ENCODE peak calls at places on chromosome 13, in ten cellular contexts. M is testis; I is stomach; Y is neural progenitor cell; Q is adrenal gland; U is BJ; N is CD8-positive, alpha-beta T cell; J is cardiac muscle cell; H is uterus; L is mesendoderm. T is an unnamed sample. For H3K27me3, the result is how much of the 10 kb centered on the place peaks cover.

GRCh38 chr13:31485183-31485582 is 254.1 kb upstream of the RXFP2 start:
- DNase-seq in M (no peak), I (no peak), Y (no peak), Q (no peak), U (no peak), N (no peak), J (no peak), H (no peak), L (no peak), T (no peak)

GRCh38 chr13:98454389-98454881 is 122.5 kb downstream of the STK24 start:
- DNase-seq in M (peak), I (no peak), Y (no peak), Q (no peak), U (peak), N (no peak), J (peak), H (no peak), L (no peak), T (no peak)

GRCh38 chr13:98273067-98273823 is 96.2 kb upstream of the RNF113B start:
- DNase-seq in M (no peak), I (no peak), Y (no peak), Q (no peak), U (no peak), N (no peak), J (no peak), H (no peak), L (peak), T (no peak)

GRCh38 chr13:109140777-109141354 is 511.5 kb downstream of the MYO16 start:
- DNase-seq in M (no peak), I (no peak), Y (no peak), Q (no peak), U (no peak), N (no peak), J (no peak), H (no peak), L (no peak), T (peak)

GRCh38 chr13:53075356-53076041 is 46.9 kb downstream of the OLFM4 start:
- DNase-seq in M (no peak), I (no peak), Y (no peak), Q (no peak), U (no peak), N (no peak), J (peak), H (no peak), L (peak), T (no peak)

GRCh38 chr13:39943711-39944110 is 288.2 kb downstream of the COG6 start:
- DNase-seq in M (no peak), I (no peak), Y (no peak), Q (no peak), U (no peak), N (no peak), J (no peak), H (no peak), L (no peak), T (no peak)

GRCh38 chr13:109979186-109979585 is 192.8 kb upstream of the IRS2 start:
- DNase-seq in M (no peak), I (no peak), Y (no peak), Q (no peak), U (no peak), N (no peak), J (no peak), H (no peak), L (peak), T (no peak)

GRCh38 chr13:61192826-61193225 is 222.8 kb downstream of the PCDH20 start:
- DNase-seq in M (no peak), I (no peak), Y (no peak), Q (no peak), U (no peak), N (no peak), J (no peak), H (no peak), L (no peak), T (no peak)

GRCh38 chr13:79678100-79678499 is 197.1 kb downstream of the NDFIP2 start:
- DNase-seq in M (no peak), I (no peak), Y (no peak), Q (no peak), U (no peak), N (no peak), J (no peak), H (no peak), L (no peak), T (no peak)

GRCh38 chr13:32141462-32141861 is 109.9 kb downstream of the FRY start:
- DNase-seq in M (no peak), I (no peak), Y (no peak), Q (no peak), U (no peak), N (no peak), J (no peak), H (no peak), L (no peak), T (no peak)

GRCh38 chr13:71968025-71968424 is 101.0 kb upstream of the DACH1 start:
- DNase-seq in M (no peak), I (no peak), Y (peak), Q (no peak), U (no peak), N (no peak), J (no peak), H (no peak), L (peak), T (no peak)

GRCh38 chr13:99072356-99072755 is 94.5 kb upstream of the DOCK9 start:
- DNase-seq in M (no peak), I (no peak), Y (no peak), Q (no peak), U (no peak), N (no peak), J (no peak), H (no peak), L (no peak), T (no peak)

GRCh38 chr13:36904219-36904618 is 15.8 kb downstream of the SMAD9 start:
- DNase-seq in M (no peak), I (no peak), Y (no peak), Q (no peak), U (no peak), N (no peak), J (no peak), H (no peak), L (peak), T (no peak)

GRCh38 chr13:45916036-45916435 is 64.5 kb upstream of the SIAH3 start:
- DNase-seq in M (no peak), I (no peak), Y (no peak), Q (no peak), U (no peak), N (no peak), J (no peak), H (no peak), L (no peak), T (no peak)

GRCh38 chr13:32150794-32151193 is 119.2 kb downstream of the FRY start:
- DNase-seq in M (peak), I (no peak), Y (no peak), Q (peak), U (peak), N (no peak), J (no peak), H (peak), L (no peak), T (no peak)

GRCh38 chr13:109989155-109989554 is 202.8 kb upstream of the IRS2 start:
- DNase-seq in M (no peak), I (no peak), Y (no peak), Q (no peak), U (no peak), N (no peak), J (no peak), H (no peak), L (no peak), T (no peak)

GRCh38 chr13:27977476-27978300 is 8.6 kb upstream of the CDX2 start:
- DNase-seq in M (no peak), I (no peak), Y (peak), Q (no peak), U (no peak), N (no peak), J (no peak), H (no peak), L (peak), T (peak)

GRCh38 chr13:27980280-27980998 is 8.1 kb downstream of the URAD start:
- DNase-seq in M (no peak), I (no peak), Y (peak), Q (no peak), U (no peak), N (no peak), J (no peak), H (no peak), L (no peak), T (no peak)

GRCh38 chr13:27978301-27978968 is 9.3 kb upstream of the CDX2 start:
- DNase-seq in M (no peak), I (no peak), Y (peak), Q (no peak), U (no peak), N (no peak), J (no peak), H (no peak), L (peak), T (no peak)

GRCh38 chr13:27979765-27980279 is 8.7 kb downstream of the URAD start:
- DNase-seq in M (no peak), I (no peak), Y (no peak), Q (no peak), U (no peak), N (no peak), J (no peak), H (no peak), L (no peak), T (no peak)

GRCh38 chr13:27979001-27979643 is 9.4 kb downstream of the URAD start:
- DNase-seq in M (no peak), I (no peak), Y (peak), Q (no peak), U (no peak), N (no peak), J (no peak), H (no peak), L (no peak), T (no peak)
- H3K27me3 ChIP-seq in M (under half), I (half or more), Y (half or more), Q (half or more), U (half or more), N (under half), J (half or more), H (under half), L (half or more), T (under half)

GRCh38 chr13:35479223-35479536 is 2.7 kb upstream of the MAB21L1 start:
- DNase-seq in M (no peak), I (no peak), Y (peak), Q (no peak), U (no peak), N (no peak), J (peak), H (no peak), L (peak), T (no peak)
- H3K27me3 ChIP-seq in M (under half), I (under half), Y (half or more), Q (under half), U (under half), N (under half), J (half or more), H (under half), L (under half), T (under half)

GRCh38 chr13:112131740-112132113 is 64.8 kb downstream of the SOX1 start:
- DNase-seq in M (no peak), I (peak), Y (no peak), Q (no peak), U (no peak), N (no peak), J (no peak), H (no peak), L (no peak), T (peak)
- H3K27me3 ChIP-seq in M (under half), I (under half), Y (under half), Q (under half), U (under half), N (under half), J (half or more), H (under half), L (under half), T (under half)

GRCh38 chr13:112247471-112248405 is 128.4 kb upstream of the SPACA7 start:
- DNase-seq in M (peak), I (no peak), Y (no peak), Q (peak), U (no peak), N (no peak), J (no peak), H (no peak), L (no peak), T (no peak)
- H3K27me3 ChIP-seq in M (under half), I (under half), Y (under half), Q (under half), U (under half), N (under half), J (under half), H (under half), L (under half), T (under half)